ENCODE peak calls at places on chromosomes 11 and 22, in eight cellular contexts. Y is mucosa of descending colon, S is tibial nerve, B is tibial artery, W is testis, O is IMR-90, J is AG09319, Z is neural crest cell. A is an unnamed sample.

GRCh38 chr11:88799749-88800500 is 265.9 kb downstream of the GRM5 start:
- DNase-seq in Y (no peak), S (no peak), B (no peak), W (no peak), O (no peak), J (no peak), Z (no peak), A (no peak)

GRCh38 chr11:60477035-60477445 is 15.5 kb upstream of the MS4A12 start:
- DNase-seq in Y (no peak), S (peak), B (no peak), W (no peak), O (no peak), J (no peak), Z (no peak), A (no peak)

GRCh38 chr11:16009021-16009420 is 347.3 kb downstream of the SOX6 start:
- DNase-seq in Y (no peak), S (no peak), B (no peak), W (no peak), O (no peak), J (no peak), Z (no peak), A (no peak)

GRCh38 chr22:44363214-44363979 is 50.6 kb upstream of the SHISAL1 start:
- DNase-seq in Y (peak), S (peak), B (peak), W (peak), O (peak), J (peak), Z (no peak), A (no peak)

GRCh38 chr11:26044389-26044788 is 287.5 kb upstream of the ANO3 start:
- DNase-seq in Y (no peak), S (no peak), B (no peak), W (no peak), O (no peak), J (no peak), Z (no peak), A (no peak)

GRCh38 chr11:11318961-11319360 is 34.1 kb downstream of the CSNK2A3 start:
- DNase-seq in Y (no peak), S (no peak), B (no peak), W (no peak), O (no peak), J (no peak), Z (no peak), A (no peak)

GRCh38 chr11:83194284-83195175 is 1.0 kb downstream of the ANKRD42 start:
- DNase-seq in Y (peak), S (peak), B (peak), W (peak), O (peak), J (peak), Z (peak), A (peak)

GRCh38 chr11:68673291-68673930 is 10.9 kb upstream of the GAL start:
- DNase-seq in Y (no peak), S (no peak), B (no peak), W (no peak), O (no peak), J (no peak), Z (no peak), A (no peak)

GRCh38 chr11:8069771-8070170 is 11.2 kb upstream of the TUB start:
- DNase-seq in Y (no peak), S (no peak), B (no peak), W (no peak), O (no peak), J (no peak), Z (no peak), A (no peak)

GRCh38 chr11:128686745-128687177 is 7.1 kb upstream of the FLI1 start:
- DNase-seq in Y (peak), S (no peak), B (no peak), W (peak), O (peak), J (no peak), Z (no peak), A (no peak)

GRCh38 chr11:96045622-96046456 is 121.9 kb upstream of the MTMR2 start:
- DNase-seq in Y (no peak), S (peak), B (peak), W (peak), O (peak), J (peak), Z (no peak), A (peak)

GRCh38 chr11:88484873-88485621 is 147.5 kb upstream of the CTSC start:
- DNase-seq in Y (peak), S (no peak), B (no peak), W (peak), O (peak), J (no peak), Z (no peak), A (no peak)

GRCh38 chr11:129598378-129598777 is 217.3 kb upstream of the TMEM45B start:
- DNase-seq in Y (no peak), S (no peak), B (no peak), W (no peak), O (no peak), J (no peak), Z (no peak), A (no peak)

GRCh38 chr22:30206964-30207363 is 39.6 kb downstream of the LIF start:
- DNase-seq in Y (no peak), S (peak), B (peak), W (peak), O (peak), J (peak), Z (no peak), A (no peak)

GRCh38 chr22:30205281-30206115 is 41.1 kb downstream of the LIF start:
- DNase-seq in Y (no peak), S (peak), B (peak), W (peak), O (peak), J (peak), Z (no peak), A (no peak)

GRCh38 chr22:30202531-30203006 is 44.0 kb downstream of the LIF start:
- DNase-seq in Y (peak), S (no peak), B (no peak), W (peak), O (peak), J (peak), Z (no peak), A (no peak)

GRCh38 chr22:30204015-30204741 is 42.4 kb downstream of the LIF start:
- DNase-seq in Y (no peak), S (no peak), B (no peak), W (peak), O (no peak), J (no peak), Z (no peak), A (no peak)

GRCh38 chr22:30204742-30205111 is 41.8 kb downstream of the LIF start:
- DNase-seq in Y (no peak), S (no peak), B (peak), W (peak), O (peak), J (peak), Z (no peak), A (no peak)
- TF ChIP-seq CTCF in Y (no peak), S (no peak), B (no peak), W (no peak), O (no peak), J (no peak), Z (no peak), A (no peak)

GRCh38 chr22:50459443-50460140 is 15.2 kb downstream of the SBF1 start:
- DNase-seq in Y (no peak), S (no peak), B (no peak), W (no peak), O (no peak), J (no peak), Z (no peak), A (no peak)
- TF ChIP-seq CTCF in Y (no peak), S (no peak), B (no peak), W (no peak), O (no peak), J (no peak), Z (no peak), A (no peak)

DNA sequence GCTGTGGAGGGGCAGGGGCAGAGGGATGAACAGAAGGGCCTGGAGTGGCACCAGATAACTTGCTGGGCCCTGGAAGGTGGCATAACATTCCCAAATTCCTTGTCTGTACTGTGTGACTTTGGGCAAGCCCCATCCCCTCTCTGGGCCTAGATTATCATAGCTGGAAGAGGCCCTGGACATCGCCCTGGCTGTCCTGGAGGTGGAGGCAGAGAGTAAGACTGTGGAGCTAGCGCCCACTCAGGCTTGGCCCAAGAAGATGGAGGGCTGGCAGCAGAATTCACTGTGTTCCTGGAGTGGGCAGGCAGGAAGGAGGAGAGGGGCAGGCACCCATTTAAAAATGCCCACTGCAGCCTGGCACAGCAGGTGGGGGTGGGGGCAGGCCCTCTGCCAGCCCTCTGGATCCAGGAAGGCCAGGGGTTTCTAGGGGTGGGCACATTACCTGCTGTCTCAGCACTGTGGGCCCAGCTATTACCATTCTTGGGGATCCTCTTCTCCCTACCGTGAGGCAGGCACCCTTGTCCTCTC is 22.6 kb downstream of the ARHGEF17 start:
- DNase-seq in Y (no peak), S (no peak), B (no peak), W (no peak), O (peak), J (no peak), Z (no peak), A (no peak)
- TF ChIP-seq CTCF in Y (no peak), S (peak), B (peak), W (no peak), O (peak), J (peak), Z (peak), A (peak)

DNA sequence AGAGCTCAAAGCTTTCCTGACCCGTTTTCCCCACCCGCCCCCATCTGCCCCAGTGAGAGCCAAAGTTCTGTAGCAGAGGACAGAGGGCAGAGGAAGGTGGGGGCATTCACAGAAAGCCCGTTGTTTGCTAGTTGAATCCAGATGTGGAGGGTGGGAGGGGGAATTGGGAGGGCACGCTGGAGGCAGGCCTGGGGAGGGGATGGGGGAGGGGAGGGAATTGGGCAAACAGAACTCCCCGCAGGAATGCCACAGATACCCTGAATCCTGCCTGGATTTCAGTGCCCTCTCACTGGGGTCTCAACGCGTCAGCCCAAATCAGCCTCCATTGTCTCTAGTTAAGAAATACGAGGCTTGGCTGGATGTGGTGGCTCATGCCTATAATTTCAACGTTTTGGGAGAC is 12.9 kb upstream of the OAF start:
- DNase-seq in Y (no peak), S (no peak), B (no peak), W (no peak), O (no peak), J (no peak), Z (no peak), A (no peak)
- TF ChIP-seq CTCF in Y (no peak), S (no peak), B (no peak), W (no peak), O (no peak), J (no peak), Z (no peak), A (no peak)

GRCh38 chr11:69683764-69684333 is 8.7 kb upstream of the LTO1 start:
- DNase-seq in Y (peak), S (no peak), B (peak), W (no peak), O (no peak), J (no peak), Z (no peak), A (no peak)
- TF ChIP-seq CTCF in Y (no peak), S (no peak), B (no peak), W (peak), O (peak), J (no peak), Z (peak), A (peak)

DNA sequence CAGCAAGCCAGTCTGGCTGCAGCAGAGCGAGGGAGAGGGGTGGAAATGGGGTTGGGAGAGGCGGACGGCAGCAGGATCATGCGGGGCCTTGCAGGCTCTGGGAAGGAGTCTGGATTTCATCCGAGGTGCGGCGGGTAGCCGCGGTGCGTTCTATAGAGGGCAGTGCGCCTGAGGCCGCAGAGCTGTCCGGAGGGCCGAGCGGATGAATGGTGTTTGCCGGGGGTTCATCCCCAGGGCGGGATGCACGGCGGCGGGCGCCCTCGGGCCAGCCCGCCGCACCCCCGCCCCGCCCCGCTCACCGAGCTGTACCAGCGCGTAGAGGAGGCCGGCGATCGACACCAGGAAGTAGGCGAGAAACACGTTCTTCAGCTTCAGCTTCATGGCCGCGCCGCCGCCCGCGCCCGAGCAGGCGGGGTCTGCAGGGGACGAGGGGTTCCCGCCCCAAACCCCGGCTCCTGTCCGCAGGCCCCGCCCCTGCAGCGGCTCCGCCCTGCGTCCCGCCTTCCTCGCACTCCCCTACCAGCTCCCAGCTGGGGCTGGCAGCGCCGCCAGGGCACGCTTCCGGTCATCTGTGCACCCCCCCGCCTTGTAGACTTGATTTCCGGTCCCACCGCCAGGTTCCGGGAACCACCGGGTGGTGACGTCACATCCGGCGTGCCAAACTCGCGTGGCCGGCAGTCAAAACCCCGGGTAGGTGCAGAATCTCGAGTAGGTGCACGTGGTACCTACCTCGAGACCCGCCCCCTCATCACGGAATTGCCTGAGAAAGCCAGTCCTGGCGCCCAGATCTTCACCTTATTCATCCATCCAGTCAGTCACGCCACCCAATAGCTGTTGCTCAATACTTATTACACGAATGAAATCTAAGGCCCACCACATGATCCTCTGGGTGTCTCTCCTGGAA is at the start of gene B3GAT3:
- DNase-seq in Y (peak), S (peak), B (peak), W (peak), O (peak), J (peak), Z (peak), A (peak)
- TF ChIP-seq CTCF in Y (peak), S (no peak), B (no peak), W (peak), O (peak), J (no peak), Z (peak), A (peak)

A was measured in progenitor cell of endocrine pancreas.